ENCODE peak calls at places on chromosomes 13 and 19, in nine cellular contexts. W is pancreas, C is mucosa of descending colon, V is adipocyte, F is hepatocyte, O is upper lobe of left lung, K is ovary, P is A549, J is left ventricle myocardium inferior. X is an unnamed sample.

GRCh38 chr19:610071-610800 is 20.6 kb downstream of the HCN2 start:
- DNase-seq in W (no peak), C (no peak), K (no peak), O (no peak), J (no peak), F (no peak), V (no peak), P (no peak), X (peak; percentile 28)

GRCh38 chr13:48235100-48235813 is 2.3 kb downstream of the ITM2B start:
- DNase-seq in K (no peak), F (peak; percentile 27), C (peak; percentile 37), W (no peak), V (peak; percentile 69), J (no peak), P (no peak), O (peak; percentile 67), X (no peak)

GRCh38 chr19:34366670-34367423 is 1.9 kb downstream of the GPI start:
- DNase-seq in P (no peak), J (no peak), K (no peak), W (no peak), C (no peak), F (peak; percentile 43), O (no peak), V (peak; percentile 83), X (no peak)

GRCh38 chr13:78603240-78603947 is at the start of gene POU4F1:
- DNase-seq in P (peak; percentile 50), W (peak; percentile 74), F (peak; percentile 85), J (peak; percentile 17), C (peak; percentile 65), V (no peak), O (peak; percentile 48), K (no peak), X (no peak)

GRCh38 chr19:46015961-46016425 is 6.9 kb downstream of the PGLYRP1 start:
- DNase-seq in W (peak; percentile 76), F (no peak), K (no peak), O (no peak), P (no peak), C (no peak), J (no peak), V (peak; percentile 23), X (peak; percentile 65)

GRCh38 chr13:95710313-95710712 is 33.4 kb downstream of the DNAJC3 start:
- DNase-seq in K (no peak), W (no peak), F (no peak), P (no peak), J (no peak), C (no peak), V (peak; percentile 48), O (no peak), X (no peak)

GRCh38 chr19:11160119-11160768 is 4.7 kb upstream of the SPC24 start:
- DNase-seq in J (no peak), O (no peak), W (no peak), C (no peak), V (no peak), P (no peak), F (no peak), K (no peak), X (no peak)

GRCh38 chr19:6069268-6069771 is 41.0 kb downstream of the RFX2 start:
- DNase-seq in V (no peak), K (no peak), J (no peak), F (no peak), P (no peak), W (no peak), C (no peak), O (no peak), X (no peak)

GRCh38 chr19:43725468-43725867 is 9.6 kb downstream of the IRGC start:
- DNase-seq in O (no peak), C (no peak), V (no peak), P (no peak), K (no peak), W (no peak), F (no peak), J (no peak), X (no peak)

GRCh38 chr13:105345116-105345515 is 1190.3 kb downstream of the EFNB2 start:
- DNase-seq in V (no peak), K (no peak), W (no peak), O (no peak), F (no peak), P (no peak), J (no peak), C (no peak), X (no peak)

GRCh38 chr13:105341758-105342157 is 1193.7 kb downstream of the EFNB2 start:
- DNase-seq in V (no peak), C (no peak), W (no peak), O (no peak), K (no peak), P (no peak), J (no peak), F (no peak), X (no peak)

GRCh38 chr13:105343134-105343806 is 1192.2 kb downstream of the EFNB2 start:
- DNase-seq in V (peak; percentile 30), O (no peak), J (no peak), C (no peak), W (no peak), P (no peak), F (no peak), K (no peak), X (no peak)

GRCh38 chr13:105342421-105342820 is 1193.0 kb downstream of the EFNB2 start:
- DNase-seq in O (no peak), J (no peak), C (no peak), K (no peak), P (no peak), V (no peak), F (no peak), W (no peak), X (no peak)

DNA sequence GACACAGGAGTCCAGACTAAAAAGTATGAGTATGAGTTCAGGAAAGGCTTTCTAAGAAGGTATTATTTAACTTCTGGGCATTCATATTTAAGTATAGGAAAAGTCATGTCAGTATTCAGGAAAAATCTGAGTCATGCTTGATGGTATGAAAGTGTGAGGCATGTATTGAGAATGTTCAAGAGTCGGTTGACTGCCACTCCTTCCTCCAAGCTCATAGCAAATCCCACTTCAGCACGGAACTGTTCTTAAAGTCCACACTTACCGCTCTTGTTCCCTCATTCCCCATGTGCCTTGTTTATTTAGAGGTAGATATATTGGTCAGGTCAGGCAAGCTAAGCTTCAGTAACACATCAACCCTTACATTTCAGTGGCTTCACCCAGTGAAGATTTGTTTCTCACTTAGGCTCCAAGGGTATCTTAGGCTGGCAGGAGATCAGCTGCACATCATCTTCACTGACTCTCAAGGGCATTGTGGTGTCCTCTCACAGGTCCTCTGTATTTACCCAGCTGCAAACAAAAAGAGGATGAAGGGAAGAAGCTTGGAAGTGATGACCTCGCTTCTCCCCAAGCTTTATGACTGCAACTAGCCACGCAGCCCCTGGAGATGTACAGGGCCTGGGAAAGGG is 1189.2 kb downstream of the EFNB2 start:
- DNase-seq in K (no peak), P (peak; percentile 3), C (no peak), W (no peak), V (peak; percentile 86), F (peak; percentile 46), J (no peak), O (peak; percentile 54), X (no peak)
- H3K9me3 ChIP-seq in K (no peaks in the 10 kb centered on the region), P (no peaks in the 10 kb centered on the region), C (no peaks in the 10 kb centered on the region), W (no peaks in the 10 kb centered on the region), V (no peaks in the 10 kb centered on the region), F (no peaks in the 10 kb centered on the region), J (no peaks in the 10 kb centered on the region), O (no peaks in the 10 kb centered on the region), X (no peaks in the 10 kb centered on the region)

GRCh38 chr19:53057904-53058579 is 13.5 kb downstream of the ERVV-2 start:
- DNase-seq in J (peak; percentile 46), P (no peak), V (peak; percentile 31), C (no peak), O (no peak), F (peak; percentile 86), K (no peak), W (peak; percentile 69), X (no peak)
- H3K4me3 ChIP-seq in J (peak overlapping the region; percentile 63), P (no peak overlapping the region), V (peak overlapping the region; percentile 62), C (no peak overlapping the region), O (no peak overlapping the region), F (peak overlapping the region; percentile 40), K (no peak overlapping the region), W (peak overlapping the region; percentile 20), X (no peak overlapping the region)

DNA sequence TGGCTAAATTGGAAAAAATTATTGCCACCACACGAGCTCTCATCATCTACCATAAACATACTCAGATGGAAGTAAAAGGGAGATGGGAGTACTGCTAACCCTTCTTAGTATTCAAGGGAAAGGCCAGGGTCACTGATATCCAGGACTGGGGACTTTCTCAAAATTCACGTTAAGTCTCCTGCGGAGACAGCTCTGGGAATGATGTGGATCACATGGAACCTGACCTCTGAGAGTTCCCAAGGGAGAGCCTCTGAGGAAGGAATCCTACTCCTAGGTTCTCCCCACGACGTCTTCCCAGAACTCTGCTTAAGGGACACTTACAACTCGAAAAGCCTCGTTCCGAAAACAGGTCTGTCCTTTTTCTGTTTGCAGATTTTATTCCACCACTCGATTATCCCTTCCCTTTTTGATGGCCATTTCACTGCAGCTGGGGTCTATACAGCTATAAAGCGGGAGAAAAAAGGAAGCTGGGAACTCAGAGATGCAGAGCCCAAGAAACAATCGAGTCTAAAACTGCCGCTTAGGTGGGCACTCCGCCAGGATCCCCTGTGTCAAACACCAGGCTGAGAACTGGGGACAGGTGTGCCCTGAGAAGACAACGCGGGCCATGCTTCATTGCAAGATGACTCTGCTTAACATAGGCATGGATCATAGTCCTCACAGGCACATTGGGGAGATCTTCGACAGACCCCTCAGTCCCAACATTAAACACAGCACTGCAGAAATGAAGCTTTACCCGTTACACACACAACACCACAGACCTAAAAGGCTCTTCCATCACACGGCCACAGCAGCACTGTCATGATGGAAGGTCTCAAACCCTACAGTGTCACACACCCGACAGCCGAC is 823 bp upstream of the ZNF567 start:
- DNase-seq in K (peak; percentile 24), C (peak; percentile 29), F (peak; percentile 13), J (no peak), W (no peak), O (peak; percentile 25), P (no peak), V (no peak), X (no peak)
- H3K9me3 ChIP-seq in K (peaks cover 10% of the 10 kb centered on the region), C (peaks cover 15% of the 10 kb centered on the region), F (peaks cover 12% of the 10 kb centered on the region), J (peaks cover 11% of the 10 kb centered on the region), W (no peaks in the 10 kb centered on the region), O (peaks cover 13% of the 10 kb centered on the region), P (peaks cover 82% of the 10 kb centered on the region), V (peaks cover 11% of the 10 kb centered on the region), X (no peaks in the 10 kb centered on the region)

GRCh38 chr19:17081672-17082630 is 6.4 kb downstream of the MYO9B start:
- DNase-seq in P (no peak), V (no peak), C (no peak), W (no peak), O (no peak), F (no peak), K (no peak), J (peak; percentile 62), X (no peak)

GRCh38 chr19:17078038-17078919 is 2.7 kb downstream of the MYO9B start:
- DNase-seq in O (peak; percentile 59), F (no peak), C (no peak), K (no peak), J (no peak), P (no peak), V (no peak), W (no peak), X (no peak)

GRCh38 chr19:17078920-17079709 is 3.5 kb downstream of the MYO9B start:
- DNase-seq in K (no peak), F (no peak), O (peak; percentile 31), V (no peak), P (no peak), C (no peak), J (no peak), W (no peak), X (no peak)

GRCh38 chr19:17080441-17080803 is 4.8 kb downstream of the MYO9B start:
- DNase-seq in K (no peak), F (no peak), P (no peak), O (no peak), J (no peak), V (no peak), C (no peak), W (no peak), X (no peak)

GRCh38 chr19:17079710-17080440 is 4.3 kb downstream of the MYO9B start:
- DNase-seq in K (peak; percentile 45), P (peak; percentile 83), W (no peak), J (peak; percentile 61), C (peak; percentile 59), F (peak; percentile 80), O (peak; percentile 53), V (peak; percentile 97), X (peak; percentile 87)
- H3K4me3 ChIP-seq in K (peak overlapping the region; percentile 38), P (peak overlapping the region; percentile 29), W (no peak overlapping the region), J (peak overlapping the region; percentile 46), C (no peak overlapping the region), F (no peak overlapping the region), O (no peak overlapping the region), V (peak overlapping the region; percentile 81), X (peak overlapping the region; percentile 29)